ENCODE peak calls at places on chromosomes 5 and 9, in five cellular contexts. W is stimulated activated CD8-positive, alpha-beta memory T cell treated with anti-CD3 and anti-CD28 coated beads, Interleukin-12 subunit alpha, Interleukin-12 subunit beta, amount 100 ng/mL, for 4 hours; B is amniotic stem cell; Q is head of caudate nucleus; T is cardiac fibroblast. G is an unnamed sample.

GRCh38 chr5:93336330-93337110 is 244.5 kb downstream of the NR2F1-AS1 start:
- DNase-seq in B (no peak), W (no peak), T (peak; percentile 36), Q (no peak), G (no peak)

GRCh38 chr9:125142560-125143376 is 560 bp downstream of the SCAI start:
- DNase-seq in B (no peak), T (no peak), W (peak; percentile 1), Q (peak; percentile 49), G (peak; percentile 17)

GRCh38 chr9:5893591-5894236 is 3.0 kb downstream of the MLANA start:
- DNase-seq in W (no peak), T (no peak), B (no peak), Q (no peak), G (no peak)

GRCh38 chr9:133674091-133674490 is 37.9 kb downstream of the DBH start:
- DNase-seq in W (no peak), T (no peak), Q (no peak), B (no peak), G (no peak)

GRCh38 chr5:171724771-171725609 is 60.6 kb upstream of the SMIM23 start:
- DNase-seq in Q (no peak), T (peak; percentile 4), W (no peak), B (no peak), G (no peak)

GRCh38 chr5:179504191-179504590 is 46.2 kb upstream of the RUFY1 start:
- DNase-seq in T (no peak), W (no peak), B (no peak), Q (no peak), G (no peak)

GRCh38 chr5:148615644-148616283 is 38.6 kb downstream of the HTR4 start:
- DNase-seq in Q (no peak), T (peak; percentile 11), B (peak; percentile 4), W (no peak), G (no peak)

GRCh38 chr5:149674686-149675085 is 55.4 kb upstream of the PPARGC1B start:
- DNase-seq in W (no peak), Q (no peak), B (no peak), T (no peak), G (no peak)

GRCh38 chr5:182126-182525 is 9.2 kb upstream of the LRRC14B start:
- DNase-seq in W (no peak), B (no peak), T (no peak), Q (no peak), G (no peak)

GRCh38 chr9:79952401-79952800 is 380.6 kb downstream of the TLE4 start:
- DNase-seq in B (no peak), T (peak; percentile 73), W (no peak), Q (no peak), G (no peak)

GRCh38 chr9:36141288-36141687 is 4.8 kb downstream of the GLIPR2 start:
- DNase-seq in B (no peak), W (no peak), T (peak; percentile 47), Q (peak; percentile 73), G (peak; percentile 62)

GRCh38 chr5:175897285-175897684 is 25.9 kb downstream of the CPLX2 start:
- DNase-seq in Q (no peak), W (no peak), B (no peak), T (no peak), G (no peak)

GRCh38 chr5:180809403-180810209 is 7.0 kb upstream of the MGAT1 start:
- DNase-seq in T (peak; percentile 94), Q (peak; percentile 96), W (no peak), B (peak; percentile 77), G (peak; percentile 93)

GRCh38 chr9:97993000-97993399 is 9.9 kb downstream of the ANP32B start:
- DNase-seq in Q (no peak), B (no peak), W (no peak), T (no peak), G (no peak)

GRCh38 chr9:125529589-125530515 is 177.2 kb downstream of the MAPKAP1 start:
- DNase-seq in T (no peak), B (no peak), W (no peak), Q (no peak), G (no peak)

GRCh38 chr9:132486706-132487350 is 76.8 kb downstream of the CFAP77 start:
- DNase-seq in T (no peak), W (peak; percentile 15), B (no peak), Q (no peak), G (no peak)

GRCh38 chr5:177382423-177383029 is 1.7 kb upstream of the SLC34A1 start:
- DNase-seq in Q (peak; percentile 59), T (peak; percentile 11), W (no peak), B (no peak), G (no peak)

GRCh38 chr9:31302620-31303418 is 1081.6 kb upstream of the ACO1 start:
- DNase-seq in T (no peak), W (no peak), Q (no peak), B (no peak), G (no peak)

GRCh38 chr9:38638881-38639576 is 18.6 kb upstream of the ANKRD18A start:
- DNase-seq in T (no peak), Q (no peak), B (no peak), W (no peak), G (no peak)

GRCh38 chr5:64872044-64872443 is 103.3 kb downstream of the CWC27 start:
- DNase-seq in T (peak; percentile 48), Q (no peak), B (no peak), W (no peak), G (no peak)

GRCh38 chr9:8156336-8156735 is 356.8 kb upstream of the DMAC1 start:
- DNase-seq in T (no peak), B (no peak), W (no peak), Q (peak; percentile 49), G (no peak)

GRCh38 chr5:146068977-146069779 is 36.2 kb downstream of the PLAC8L1 start:
- DNase-seq in W (no peak), T (no peak), Q (no peak), B (no peak), G (no peak)

GRCh38 chr5:321233-321725 is at the start of gene AHRR:
- DNase-seq in T (peak; percentile 59), Q (peak; percentile 76), B (peak; percentile 67), W (no peak), G (no peak)

GRCh38 chr5:41048986-41049385 is 22.2 kb downstream of the MROH2B start:
- DNase-seq in W (no peak), Q (no peak), B (no peak), T (no peak), G (no peak)

GRCh38 chr9:133204335-133204992 is 4.6 kb downstream of the OBP2B start:
- DNase-seq in W (no peak), T (no peak), Q (no peak), B (no peak), G (no peak)

GRCh38 chr5:71899865-71900342 is 180.8 kb downstream of the CARTPT start:
- DNase-seq in Q (no peak), B (no peak), T (peak; percentile 40), W (no peak), G (no peak)

GRCh38 chr9:32705059-32705458 is 69.6 kb upstream of the TAF1L start:
- DNase-seq in B (no peak), W (no peak), Q (no peak), T (peak; percentile 41), G (no peak)

GRCh38 chr9:18461496-18461895 is 12.5 kb upstream of the ADAMTSL1 start:
- DNase-seq in Q (no peak), W (no peak), B (no peak), T (no peak), G (no peak)

GRCh38 chr9:126373241-126373640 is 46.6 kb downstream of the MVB12B start:
- DNase-seq in T (peak; percentile 46), Q (peak; percentile 51), W (no peak), B (no peak), G (no peak)

GRCh38 chr9:99192786-99193465 is 28.8 kb downstream of the ALG2 start:
- DNase-seq in Q (no peak), B (no peak), W (no peak), T (peak; percentile 37), G (no peak)

GRCh38 chr5:50881407-50881806 is 215.0 kb downstream of the PARP8 start:
- DNase-seq in W (no peak), B (no peak), Q (no peak), T (no peak), G (no peak)

GRCh38 chr5:101977729-101978345 is 318.2 kb downstream of the SLCO4C1 start:
- DNase-seq in W (no peak), Q (no peak), T (peak; percentile 59), B (peak; percentile 22), G (no peak)

GRCh38 chr5:172502410-172502809 is 48.1 kb upstream of the SH3PXD2B start:
- DNase-seq in B (no peak), T (no peak), Q (peak; percentile 16), W (no peak), G (peak; percentile 7)

GRCh38 chr5:399296-400281 is 43.4 kb upstream of the EXOC3 start:
- DNase-seq in B (peak; percentile 95), T (peak; percentile 95), Q (peak; percentile 58), W (peak; percentile 25), G (peak; percentile 79)

GRCh38 chr5:59540366-59540765 is 353.2 kb downstream of the PDE4D start:
- DNase-seq in B (no peak), T (no peak), Q (peak; percentile 67), W (no peak), G (no peak)